ENCODE peak calls at places on chromosomes 4 and X, in ten cellular contexts. K, Y, T, M, G, B, X, Q, I and F are unnamed samples.

GRCh38 chr4:128823025-128823661 is 13.6 kb downstream of the JADE1 start:
- DNase-seq in B (no peak), K (no peak), I (peak), X (peak), G (peak), T (peak), Y (no peak), Q (no peak), M (no peak), F (peak)

GRCh38 chrX:125132274-125132673 is 187.4 kb upstream of the TEX13C start:
- DNase-seq in G (no peak), Y (no peak), I (peak), B (no peak), K (no peak), Q (no peak), T (no peak), X (no peak), M (no peak), F (no peak)

GRCh38 chr4:921830-922331 is 10.2 kb downstream of the GAK start:
- DNase-seq in Q (peak), X (no peak), B (no peak), T (no peak), G (peak), K (no peak), Y (peak), I (no peak), M (no peak), F (no peak)

GRCh38 chr4:13511101-13511500 is 27.0 kb upstream of the RAB28 start:
- DNase-seq in I (peak), X (no peak), Y (no peak), G (no peak), B (no peak), Q (no peak), K (no peak), M (no peak), T (no peak), F (no peak)

GRCh38 chr4:59341506-59341905 is 1858.6 kb upstream of the ADGRL3 start:
- DNase-seq in Y (no peak), I (no peak), G (no peak), B (no peak), T (no peak), M (no peak), X (no peak), K (no peak), Q (no peak), F (no peak)

GRCh38 chr4:8571702-8572685 is 8.2 kb upstream of the GPR78 start:
- DNase-seq in T (no peak), Y (peak), G (no peak), X (no peak), K (no peak), B (no peak), I (peak), M (no peak), Q (no peak), F (no peak)

GRCh38 chrX:65971151-65971550 is 68.7 kb downstream of the VSIG4 start:
- DNase-seq in M (no peak), Q (peak), I (no peak), G (no peak), K (peak), T (no peak), X (no peak), Y (no peak), B (no peak), F (no peak)

GRCh38 chrX:149145845-149146285 is 359.2 kb downstream of the IDS start:
- DNase-seq in T (no peak), M (no peak), B (no peak), Y (no peak), G (peak), K (no peak), X (no peak), I (peak), Q (peak), F (no peak)

GRCh38 chr4:108080752-108081151 is 88.0 kb downstream of the LEF1 start:
- DNase-seq in K (no peak), T (no peak), Q (no peak), M (no peak), I (no peak), X (no peak), G (no peak), B (no peak), Y (no peak), F (no peak)

GRCh38 chr4:10104211-10104990 is 12.2 kb downstream of the WDR1 start:
- DNase-seq in Q (no peak), X (no peak), K (no peak), T (no peak), M (no peak), G (no peak), I (no peak), Y (no peak), B (no peak), F (no peak)

GRCh38 chrX:107565005-107565404 is 63.3 kb upstream of the PRPS1 start:
- DNase-seq in B (no peak), I (no peak), X (no peak), M (no peak), K (no peak), Y (no peak), T (no peak), Q (no peak), G (peak), F (no peak)

GRCh38 chrX:2708016-2708415 is 16.9 kb downstream of the CD99 start:
- DNase-seq in K (no peak), Q (peak), M (no peak), Y (no peak), B (no peak), X (no peak), I (peak), T (no peak), G (no peak), F (no peak)

GRCh38 chr4:186710521-186711119 is 13.0 kb downstream of the FAT1 start:
- DNase-seq in M (no peak), Y (no peak), I (no peak), K (no peak), B (no peak), Q (no peak), X (no peak), T (no peak), G (no peak), F (no peak)

GRCh38 chr4:149911995-149912394 is 96.4 kb upstream of the IQCM start:
- DNase-seq in M (no peak), K (no peak), X (no peak), B (no peak), I (no peak), G (peak), T (no peak), Y (no peak), Q (no peak), F (no peak)

GRCh38 chr4:3288571-3289094 is 4.2 kb upstream of the RGS12 start:
- DNase-seq in Y (peak), M (no peak), B (no peak), G (no peak), K (no peak), X (no peak), Q (no peak), T (no peak), I (no peak), F (no peak)

GRCh38 chr4:8191136-8191747 is 7.8 kb upstream of the SH3TC1 start:
- DNase-seq in Q (no peak), T (no peak), I (peak), Y (peak), X (no peak), M (peak), G (peak), B (peak), K (peak), F (no peak)

GRCh38 chr4:163332526-163333405 is at the start of gene NPY1R:
- DNase-seq in I (peak), Y (peak), K (peak), G (peak), M (peak), X (peak), Q (peak), B (no peak), T (peak), F (peak)

GRCh38 chrX:121308276-121308805 is 260.9 kb downstream of the GLUD2 start:
- DNase-seq in G (peak), B (no peak), T (peak), Q (peak), Y (no peak), X (peak), M (no peak), I (peak), K (peak), F (peak)

GRCh38 chr4:1323635-1324442 is 23.2 kb upstream of the UVSSA start:
- DNase-seq in B (no peak), G (peak), Y (peak), T (peak), K (peak), I (peak), M (no peak), X (peak), Q (no peak), F (peak)

GRCh38 chr4:164345756-164346155 is 408.2 kb upstream of the SMIM31 start:
- DNase-seq in X (no peak), Q (no peak), B (no peak), G (peak), M (no peak), I (peak), T (no peak), Y (no peak), K (no peak), F (no peak)

GRCh38 chr4:142435599-142436235 is 410.4 kb downstream of the INPP4B start:
- DNase-seq in G (no peak), I (no peak), T (no peak), K (no peak), X (no peak), Y (no peak), Q (peak), M (no peak), B (no peak), F (no peak)

GRCh38 chr4:8171941-8172924 is 13.6 kb upstream of the ABLIM2 start:
- DNase-seq in X (peak), M (no peak), Q (no peak), B (no peak), I (peak), G (no peak), Y (no peak), K (no peak), T (no peak), F (no peak)

GRCh38 chrX:20066968-20067708 is 49.6 kb downstream of the MAP7D2 start:
- DNase-seq in G (peak), T (no peak), I (peak), Y (no peak), B (no peak), M (peak), Q (no peak), X (peak), K (no peak), F (peak)

GRCh38 chr4:21769404-21770147 is 179.0 kb downstream of the KCNIP4 start:
- DNase-seq in G (peak), I (peak), M (no peak), Q (no peak), B (no peak), Y (no peak), X (peak), T (peak), K (no peak), F (no peak)

GRCh38 chrX:71543316-71543715 is 10.4 kb downstream of the OGT start:
- DNase-seq in Q (no peak), Y (no peak), I (peak), M (peak), T (no peak), K (no peak), X (peak), G (peak), B (no peak), F (no peak)

GRCh38 chr4:177596035-177596434 is 153.8 kb upstream of the AGA start:
- DNase-seq in Q (peak), T (peak), M (peak), K (no peak), Y (no peak), I (peak), B (no peak), G (peak), X (peak), F (peak)

GRCh38 chr4:7815562-7815961 is 124.1 kb downstream of the AFAP1 start:
- DNase-seq in M (no peak), K (no peak), I (peak), X (peak), B (no peak), Y (no peak), G (peak), T (no peak), Q (no peak), F (no peak)

GRCh38 chrX:16733013-16733412 is 13.6 kb downstream of the SYAP1 start:
- DNase-seq in M (no peak), Q (peak), X (no peak), B (no peak), G (no peak), T (no peak), I (no peak), Y (no peak), K (no peak), F (no peak)

GRCh38 chrX:118990512-118991227 is 16.3 kb downstream of the LONRF3 start:
- DNase-seq in X (no peak), K (no peak), Q (no peak), I (no peak), B (no peak), Y (no peak), G (no peak), M (no peak), T (no peak), F (no peak)

GRCh38 chrX:48956728-48957414 is 536 bp downstream of the OTUD5 start:
- DNase-seq in B (no peak), K (peak), Q (no peak), Y (peak), T (no peak), X (no peak), G (no peak), M (no peak), I (no peak), F (no peak)

GRCh38 chr4:37770016-37770415 is 56.5 kb upstream of the PGM2 start:
- DNase-seq in G (peak), Q (no peak), I (peak), M (no peak), B (no peak), Y (no peak), X (no peak), T (no peak), K (no peak), F (no peak)

GRCh38 chrX:133781174-133781573 is 204.2 kb downstream of the GPC3 start:
- DNase-seq in K (no peak), X (no peak), M (no peak), T (no peak), G (no peak), I (no peak), Y (no peak), Q (no peak), B (no peak), F (no peak)

GRCh38 chr4:11889099-11889498 is 460.4 kb upstream of the HS3ST1 start:
- DNase-seq in B (no peak), X (no peak), Y (no peak), K (no peak), T (no peak), M (no peak), G (no peak), Q (no peak), I (no peak), F (no peak)

GRCh38 chrX:150478496-150479492 is 89.6 kb upstream of the MTM1 start:
- DNase-seq in M (no peak), K (no peak), Q (no peak), B (no peak), I (no peak), Y (no peak), G (no peak), T (no peak), X (no peak), F (no peak)

GRCh38 chr4:7124643-7125442 is 57.0 kb upstream of the GRPEL1 start:
- DNase-seq in G (peak), T (peak), Y (no peak), I (peak), K (peak), X (peak), M (peak), B (no peak), Q (peak), F (peak)

GRCh38 chrX:113935516-113935915 is 648.4 kb upstream of the HTR2C start:
- DNase-seq in M (no peak), I (no peak), Y (no peak), X (no peak), Q (no peak), T (no peak), B (no peak), G (no peak), K (no peak), F (no peak)

DNA sequence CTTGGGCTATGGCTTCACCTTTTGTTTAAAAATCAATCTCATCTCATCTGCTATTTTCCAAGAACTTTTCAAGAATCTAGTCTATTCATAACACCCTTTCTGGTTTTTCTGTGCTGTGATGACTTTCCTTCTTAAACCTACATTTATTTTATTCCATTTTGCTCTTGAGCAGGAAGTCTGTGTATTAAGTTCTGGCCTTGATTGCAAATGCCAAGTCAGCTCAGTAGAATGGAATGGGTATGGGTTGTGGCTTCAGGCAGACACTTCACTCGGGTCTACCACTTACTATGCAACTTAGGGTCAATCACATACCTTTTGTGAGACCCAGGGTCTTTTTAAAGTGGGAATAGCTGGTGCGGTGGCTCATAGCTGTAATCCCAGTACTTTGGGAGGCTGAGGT is 522.3 kb downstream of the TRIML1 start:
- DNase-seq in B (no peak), I (peak), X (no peak), Y (no peak), Q (no peak), T (no peak), M (no peak), G (no peak), K (no peak), F (no peak)
- H3K4me3 ChIP-seq in B (no peak), I (no peak), X (no peak), Y (no peak), Q (no peak), T (no peak), M (no peak), G (no peak), K (no peak), F (no peak)

GRCh38 chrX:70039758-70040157 is 10.0 kb downstream of the AWAT2 start:
- DNase-seq in X (no peak), I (no peak), Q (no peak), G (no peak), T (no peak), B (no peak), Y (no peak), M (no peak), K (no peak), F (no peak)
- H3K4me3 ChIP-seq in X (no peak), I (no peak), Q (no peak), G (no peak), T (no peak), B (no peak), Y (no peak), M (no peak), K (no peak), F (no peak)

GRCh38 chrX:153981771-153982533 is 9.4 kb downstream of the TMEM187 start:
- DNase-seq in I (peak), Y (peak), X (no peak), B (no peak), T (no peak), K (peak), G (no peak), M (peak), Q (no peak), F (no peak)

GRCh38 chrX:153983321-153983729 is 10.8 kb downstream of the TMEM187 start:
- DNase-seq in K (no peak), G (no peak), I (no peak), T (no peak), Y (no peak), M (no peak), X (no peak), B (no peak), Q (no peak), F (no peak)

GRCh38 chrX:153981231-153981630 is 8.7 kb downstream of the TMEM187 start:
- DNase-seq in Y (no peak), B (no peak), K (no peak), T (no peak), X (no peak), Q (no peak), I (no peak), M (no peak), G (no peak), F (no peak)

GRCh38 chrX:153988493-153988892 is 15.9 kb downstream of the TMEM187 start:
- DNase-seq in X (no peak), B (no peak), K (no peak), Q (no peak), Y (no peak), M (no peak), I (no peak), T (no peak), G (no peak), F (no peak)

GRCh38 chrX:153984351-153985178 is 12.0 kb downstream of the TMEM187 start:
- DNase-seq in G (no peak), K (no peak), Y (no peak), X (no peak), B (no peak), I (no peak), M (no peak), Q (no peak), T (no peak), F (no peak)
- H3K4me3 ChIP-seq in G (no peak), K (no peak), Y (no peak), X (no peak), B (no peak), I (no peak), M (no peak), Q (no peak), T (no peak), F (no peak)

DNA sequence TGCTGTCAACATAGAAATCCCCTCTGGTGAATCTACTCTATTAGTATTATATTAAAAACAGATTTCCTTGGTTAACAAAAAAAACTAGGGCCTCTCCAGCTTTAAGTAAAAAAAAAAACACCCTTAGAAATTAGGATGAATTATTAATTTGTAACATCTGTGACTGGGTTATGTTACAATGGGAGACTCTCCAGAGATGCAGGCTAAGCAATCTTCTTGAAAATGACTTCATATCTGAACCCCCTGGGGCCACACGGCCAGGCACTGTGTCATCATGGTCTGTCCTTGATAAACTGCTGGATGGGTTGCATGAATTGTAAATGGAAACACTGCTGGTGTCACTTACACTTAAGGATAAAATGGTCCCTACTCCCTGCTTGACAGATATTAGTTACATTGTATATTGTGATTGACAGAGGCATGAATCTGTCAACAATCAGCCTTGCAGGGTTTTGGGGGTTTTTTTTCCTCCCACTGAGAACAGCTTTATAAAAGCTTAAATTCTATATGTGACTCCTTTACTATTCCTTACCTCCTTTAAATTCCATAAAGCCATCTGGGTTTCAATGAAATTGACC is 49.1 kb downstream of the PRKG2 start:
- DNase-seq in G (peak), M (no peak), B (no peak), Q (no peak), T (no peak), K (no peak), X (peak), Y (no peak), I (peak), F (no peak)
- H3K4me3 ChIP-seq in G (no peak), M (no peak), B (no peak), Q (no peak), T (no peak), K (no peak), X (no peak), Y (no peak), I (no peak), F (no peak)

GRCh38 chr4:74364649-74365491 is at the start of gene EREG:
- DNase-seq in X (peak), Q (peak), B (no peak), K (peak), M (peak), I (peak), G (peak), T (peak), Y (peak), F (peak)

GRCh38 chr4:74367656-74368055 is 2.7 kb downstream of the EREG start:
- DNase-seq in B (no peak), M (no peak), X (no peak), T (no peak), Q (no peak), Y (no peak), K (no peak), G (no peak), I (no peak), F (no peak)

GRCh38 chr4:74366367-74366891 is 1.5 kb downstream of the EREG start:
- DNase-seq in B (no peak), I (no peak), Q (no peak), X (no peak), K (no peak), M (peak), Y (no peak), G (no peak), T (no peak), F (no peak)

GRCh38 chr4:74362347-74362746 is 2.6 kb upstream of the EREG start:
- DNase-seq in I (peak), G (no peak), M (no peak), Y (no peak), T (no peak), X (no peak), Q (no peak), K (no peak), B (no peak), F (no peak)

DNA sequence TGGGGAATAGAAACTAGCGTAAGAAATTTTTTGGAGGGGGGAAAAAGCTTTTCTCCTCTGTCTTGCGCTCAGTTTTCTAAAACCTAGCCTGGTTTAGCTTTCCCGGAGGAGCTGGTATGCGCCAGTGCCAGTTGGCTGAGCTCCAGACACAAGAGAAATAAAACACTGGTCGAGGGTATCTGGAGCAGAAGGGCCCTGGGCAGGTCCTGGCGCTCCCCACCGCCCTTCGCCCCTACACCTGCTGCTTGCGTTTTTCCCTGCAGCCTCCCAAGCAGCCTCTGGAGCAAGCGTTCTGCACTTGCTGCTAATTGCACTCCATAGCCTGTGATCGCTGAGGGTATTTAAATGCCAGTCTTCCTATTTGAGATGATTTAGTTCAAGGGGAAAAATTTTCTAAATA is 816 bp downstream of the EREG start:
- DNase-seq in X (no peak), K (no peak), M (peak), Y (peak), Q (peak), T (no peak), I (peak), G (peak), B (no peak), F (no peak)
- H3K4me3 ChIP-seq in X (peak), K (no peak), M (peak), Y (peak), Q (peak), T (peak), I (peak), G (peak), B (peak), F (peak)